ENCODE peak calls at places on chromosome 2, in nine cellular contexts. L is tibial artery; N is right lobe of liver; O is CD4-positive, CD25-positive, alpha-beta regulatory T cell; K is effector memory CD4-positive, alpha-beta T cell; J is neural progenitor cell; Y is naive thymus-derived CD4-positive, alpha-beta T cell; P is neuronal stem cell; E is IMR-90. C is an unnamed sample. For H3K4me1, the result is how much of the 10 kb centered on the place peaks cover.

GRCh38 chr2:160932960-160933359 is 227.3 kb upstream of the TANK start:
- DNase-seq in E (peak), Y (no peak), N (no peak), J (no peak), K (no peak), O (no peak), L (no peak), P (no peak), C (no peak)

GRCh38 chr2:185738679-185739472 is at the start of gene FSIP2:
- DNase-seq in J (peak), E (peak), L (peak), P (peak), O (no peak), K (no peak), N (peak), Y (no peak), C (peak)

GRCh38 chr2:64311948-64312621 is 141.9 kb upstream of the LGALSL start:
- DNase-seq in Y (no peak), L (peak), N (peak), E (peak), P (peak), J (peak), K (no peak), O (no peak), C (peak)

GRCh38 chr2:11005032-11005431 is 93.3 kb downstream of the KCNF1 start:
- DNase-seq in O (no peak), E (no peak), J (no peak), P (no peak), Y (no peak), N (no peak), K (no peak), L (no peak), C (no peak)

GRCh38 chr2:98460573-98461560 is 16.2 kb downstream of the INPP4A start:
- DNase-seq in P (no peak), E (no peak), J (no peak), O (peak), L (no peak), Y (no peak), N (no peak), K (peak), C (no peak)

GRCh38 chr2:145687445-145688104 is 1167.7 kb upstream of the ZEB2 start:
- DNase-seq in N (no peak), E (peak), P (no peak), O (no peak), Y (no peak), K (no peak), J (peak), L (no peak), C (no peak)

GRCh38 chr2:135149251-135149650 is 97.2 kb downstream of the RAB3GAP1 start:
- DNase-seq in N (no peak), Y (no peak), E (peak), O (no peak), L (no peak), P (no peak), K (no peak), J (no peak), C (no peak)

GRCh38 chr2:145800201-145801091 is 1280.5 kb upstream of the ZEB2 start:
- DNase-seq in J (no peak), N (no peak), K (no peak), O (no peak), P (no peak), E (no peak), L (no peak), Y (no peak), C (no peak)

GRCh38 chr2:77839102-77839501 is 316.9 kb upstream of the LRRTM4 start:
- DNase-seq in J (no peak), E (no peak), Y (no peak), P (no peak), L (no peak), N (no peak), K (no peak), O (no peak), C (no peak)

GRCh38 chr2:71276311-71277158 is 49.6 kb upstream of the PAIP2B start:
- DNase-seq in Y (peak), P (peak), K (peak), O (peak), L (peak), N (peak), J (peak), E (peak), C (peak)

GRCh38 chr2:45681675-45682074 is 30.2 kb downstream of the PRKCE start:
- DNase-seq in O (no peak), J (no peak), E (peak), P (no peak), N (peak), L (no peak), K (no peak), Y (no peak), C (peak)

GRCh38 chr2:9846554-9846953 is 3.3 kb downstream of the TAF1B start:
- DNase-seq in Y (no peak), L (no peak), E (peak), P (no peak), N (no peak), K (no peak), J (no peak), O (no peak), C (no peak)

DNA sequence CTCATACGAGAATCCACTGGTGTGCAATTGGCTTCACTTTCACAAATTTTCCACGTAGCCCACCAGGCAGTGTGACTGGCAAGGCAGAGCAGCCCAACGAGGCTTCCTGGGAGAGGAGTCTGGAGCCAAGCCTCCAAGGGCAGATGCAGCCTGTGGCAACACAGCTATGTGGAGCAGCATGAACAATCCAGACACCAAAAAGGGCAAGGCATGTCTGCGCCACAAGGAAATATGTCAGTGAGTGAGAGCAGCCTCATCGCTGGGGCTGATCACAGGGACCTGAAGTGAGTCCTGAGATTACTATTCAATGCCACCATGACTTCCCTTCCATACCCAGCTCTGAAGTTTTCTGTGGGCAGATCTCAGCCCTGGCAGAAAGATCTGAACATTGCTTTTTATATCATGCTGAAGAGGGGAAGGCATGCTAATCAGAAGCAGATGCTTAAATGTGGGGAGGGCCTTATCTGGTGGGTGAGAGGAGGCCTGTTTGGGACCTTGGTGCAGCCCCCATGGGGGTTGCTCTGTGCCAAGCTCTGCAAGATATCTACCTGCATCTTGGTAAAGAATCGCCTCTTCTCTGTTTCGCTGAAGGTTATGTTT is 40.0 kb upstream of the PUM2 start:
- DNase-seq in N (no peak), J (no peak), O (no peak), K (no peak), Y (no peak), L (no peak), E (no peak), P (no peak), C (peak)
- H3K4me1 ChIP-seq in N (under half), J (under half), O (under half), K (under half), Y (under half), L (under half), E (under half), P (under half), C (under half)

DNA sequence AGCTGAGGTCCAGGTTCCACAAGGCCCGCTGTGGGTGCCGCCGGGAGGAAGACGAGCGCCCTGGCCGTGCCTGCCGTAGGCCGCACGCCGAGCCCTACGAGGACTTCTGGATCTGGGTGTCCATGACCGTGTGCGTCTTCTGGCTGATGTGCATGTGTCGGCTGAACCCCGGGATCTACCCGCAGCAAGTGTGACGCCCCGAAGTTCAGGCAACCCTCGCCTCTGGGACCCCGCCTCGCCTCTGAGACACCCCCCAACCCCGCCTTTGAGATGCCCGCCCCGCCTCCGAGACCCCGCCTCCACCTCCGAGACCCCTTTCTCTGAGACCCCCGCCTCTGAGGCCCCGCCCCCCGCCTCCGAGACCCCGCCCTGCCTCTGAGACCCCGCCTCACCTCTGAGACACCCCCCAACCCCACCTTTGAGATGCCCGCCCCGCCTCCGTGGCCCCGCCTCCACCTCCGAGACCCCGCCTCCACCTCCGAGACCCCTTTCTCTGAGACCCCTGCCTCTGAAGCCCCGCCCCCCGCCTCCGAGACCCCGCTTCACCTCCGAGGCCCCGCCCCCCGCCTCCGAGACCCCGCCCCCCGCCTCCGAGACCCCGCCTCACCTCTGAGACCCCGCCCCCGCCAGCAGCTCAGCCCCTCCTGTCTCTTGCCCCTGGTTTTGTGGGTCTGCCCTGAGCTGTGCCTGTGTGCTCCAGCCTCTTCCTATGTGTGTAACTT is 3.7 kb downstream of the RTP5 start:
- DNase-seq in K (no peak), L (no peak), O (no peak), J (no peak), E (no peak), Y (no peak), P (no peak), N (no peak), C (no peak)
- H3K4me1 ChIP-seq in K (under half), L (under half), O (under half), J (under half), E (under half), Y (under half), P (under half), N (under half), C (under half)

GRCh38 chr2:200318940-200319435 is 12.5 kb downstream of the SPATS2L start:
- DNase-seq in K (no peak), O (no peak), P (no peak), L (no peak), J (no peak), Y (no peak), E (no peak), N (no peak), C (no peak)

GRCh38 chr2:200319587-200320337 is 13.3 kb downstream of the SPATS2L start:
- DNase-seq in N (no peak), P (no peak), Y (no peak), E (peak), K (no peak), L (no peak), J (no peak), O (no peak), C (no peak)

GRCh38 chr2:200321780-200322534 is 15.5 kb downstream of the SPATS2L start:
- DNase-seq in K (no peak), J (no peak), Y (no peak), P (no peak), O (no peak), L (no peak), N (no peak), E (no peak), C (no peak)

GRCh38 chr2:200320991-200321390 is 14.5 kb downstream of the SPATS2L start:
- DNase-seq in J (no peak), N (no peak), O (no peak), P (no peak), E (no peak), L (no peak), Y (no peak), K (no peak), C (no peak)

GRCh38 chr2:200320344-200320743 is 13.9 kb downstream of the SPATS2L start:
- DNase-seq in P (no peak), L (no peak), Y (no peak), K (no peak), O (no peak), E (no peak), J (no peak), N (no peak), C (no peak)
- H3K4me1 ChIP-seq in P (under half), L (under half), Y (under half), K (under half), O (under half), E (under half), J (half or more), N (under half), C (under half)

DNA sequence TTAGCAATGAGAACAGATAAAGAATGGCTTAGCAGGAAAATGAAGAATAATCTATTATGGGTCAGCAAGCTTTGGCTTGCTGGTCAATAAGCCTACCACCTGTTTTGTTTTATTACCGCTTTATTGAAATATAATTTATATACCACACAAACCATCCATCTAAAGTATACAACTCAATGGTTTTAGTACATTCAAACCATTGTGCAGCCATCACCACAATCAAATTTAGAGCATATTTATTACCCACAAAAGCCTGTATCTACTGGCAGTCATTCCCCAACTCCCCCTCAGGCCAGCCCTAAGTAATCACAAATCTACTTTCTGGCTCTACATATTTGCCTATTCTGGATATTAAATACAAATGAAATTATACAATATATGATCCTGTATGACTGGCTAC is 17.2 kb downstream of the PPP3R1 start:
- DNase-seq in N (no peak), Y (no peak), L (no peak), J (no peak), O (no peak), K (no peak), E (no peak), P (no peak), C (peak)
- H3K4me1 ChIP-seq in N (under half), Y (under half), L (under half), J (under half), O (under half), K (under half), E (under half), P (under half), C (under half)

GRCh38 chr2:219243291-219243761 is 1.9 kb downstream of the GLB1L start:
- DNase-seq in N (peak), P (no peak), J (no peak), K (no peak), Y (no peak), L (no peak), E (no peak), O (no peak), C (no peak)

GRCh38 chr2:219246559-219246958 is 1.3 kb downstream of the STK16 start:
- DNase-seq in J (no peak), Y (no peak), L (no peak), N (no peak), O (no peak), K (no peak), E (no peak), P (no peak), C (no peak)

GRCh38 chr2:219245899-219246230 is 586 bp downstream of the STK16 start:
- DNase-seq in O (no peak), N (no peak), Y (no peak), J (no peak), P (no peak), E (no peak), L (no peak), K (no peak), C (no peak)

GRCh38 chr2:219244789-219245147 is 476 bp downstream of the GLB1L start:
- DNase-seq in P (no peak), Y (no peak), K (no peak), J (no peak), O (no peak), N (no peak), E (no peak), L (no peak), C (no peak)

DNA sequence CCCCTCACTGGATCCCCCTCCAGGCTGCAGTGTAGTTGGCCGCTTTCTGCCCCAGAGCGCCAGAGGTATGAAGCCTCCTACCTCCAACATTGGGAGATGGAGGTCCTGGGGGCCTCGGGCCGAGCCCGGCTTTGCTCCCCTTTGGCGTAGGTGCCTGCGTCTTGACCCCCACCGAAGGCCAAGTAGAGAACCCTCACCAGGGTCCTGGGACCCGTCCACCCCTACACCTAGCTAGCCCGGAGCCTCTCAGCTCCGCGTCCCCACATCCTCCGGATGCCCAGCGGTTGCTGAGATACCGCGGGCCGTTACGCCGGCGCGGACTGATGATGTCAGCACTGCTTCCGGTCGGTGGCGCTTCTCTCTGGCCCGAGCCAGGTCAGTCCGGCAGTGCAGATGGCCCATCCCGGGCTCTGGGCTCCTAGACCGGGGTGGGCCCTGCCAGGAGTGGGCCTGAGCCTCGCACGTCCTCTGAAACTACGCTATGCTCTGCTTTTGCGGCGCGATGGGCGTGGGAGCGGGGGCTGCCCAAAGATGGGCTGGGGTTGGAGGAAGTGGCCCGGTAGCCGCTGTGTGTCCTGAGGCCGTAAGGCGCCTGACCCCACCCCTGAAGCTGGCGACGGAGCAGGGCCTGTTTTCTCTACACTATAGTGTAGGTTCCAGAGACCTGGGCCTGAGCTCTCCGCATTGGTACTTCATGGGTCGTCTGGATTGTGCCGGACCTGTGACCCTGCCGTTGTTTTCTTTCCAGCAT is at the start of the genes GLB1L and STK16:
- DNase-seq in K (peak), N (peak), J (peak), L (peak), Y (peak), E (peak), P (peak), O (peak), C (peak)
- H3K4me1 ChIP-seq in K (half or more), N (under half), J (under half), L (under half), Y (half or more), E (under half), P (under half), O (half or more), C (under half)

GRCh38 chr2:1804865-1805264 is 60.5 kb upstream of the PXDN start:
- DNase-seq in P (no peak), K (no peak), Y (no peak), O (no peak), L (no peak), N (no peak), E (no peak), J (no peak), C (no peak)
- H3K4me1 ChIP-seq in P (under half), K (under half), Y (under half), O (under half), L (under half), N (under half), E (under half), J (under half), C (under half)

GRCh38 chr2:113895819-113896563 is 6.1 kb downstream of the ACTR3 start:
- DNase-seq in O (no peak), Y (no peak), J (no peak), N (no peak), E (no peak), L (no peak), K (no peak), P (no peak), C (no peak)

GRCh38 chr2:113896791-113897190 is 6.9 kb downstream of the ACTR3 start:
- DNase-seq in P (no peak), N (no peak), Y (no peak), O (no peak), K (no peak), L (no peak), J (no peak), E (peak), C (no peak)

GRCh38 chr2:113901943-113902342 is 12.1 kb downstream of the ACTR3 start:
- DNase-seq in P (no peak), E (no peak), L (no peak), Y (no peak), K (no peak), O (no peak), N (no peak), J (no peak), C (no peak)

GRCh38 chr2:113895301-113895700 is 5.4 kb downstream of the ACTR3 start:
- DNase-seq in E (no peak), J (no peak), N (no peak), L (no peak), K (no peak), Y (no peak), P (no peak), O (no peak), C (no peak)

GRCh38 chr2:113899166-113899565 is 9.3 kb downstream of the ACTR3 start:
- DNase-seq in Y (no peak), P (no peak), E (no peak), O (no peak), K (no peak), N (no peak), J (no peak), L (no peak), C (no peak)
- H3K4me1 ChIP-seq in Y (half or more), P (under half), E (under half), O (half or more), K (half or more), N (under half), J (under half), L (under half), C (under half)

GRCh38 chr2:47031909-47032668 is 116.5 kb upstream of the MCFD2 start:
- DNase-seq in E (no peak), N (no peak), K (no peak), O (no peak), J (no peak), L (no peak), Y (no peak), P (no peak), C (peak)
- H3K4me1 ChIP-seq in E (under half), N (under half), K (under half), O (under half), J (under half), L (under half), Y (under half), P (half or more), C (half or more)